ENCODE peak calls at places on chromosomes 6 and 20, in four cellular contexts. J is left ventricle myocardium inferior, B is HepG2, G is astrocyte of the spinal cord. Q is an unnamed sample.

GRCh38 chr6:44043036-44043478 is 84.2 kb downstream of the MRPL14 start:
- DNase-seq in J (no peak), B (peak; percentile 30), G (peak; percentile 46), Q (no peak)

GRCh38 chr6:43203029-43203717 is 21.2 kb downstream of the CUL9 start:
- DNase-seq in J (no peak), B (no peak), G (no peak), Q (no peak)

GRCh38 chr20:373171-373890 is 7.2 kb upstream of the TRIB3 start:
- DNase-seq in J (no peak), B (peak; percentile 87), G (peak; percentile 69), Q (no peak)

GRCh38 chr6:26445934-26446667 is 5.8 kb downstream of the BTN3A3 start:
- DNase-seq in J (no peak), B (no peak), G (no peak), Q (no peak)

GRCh38 chr20:10916312-10916711 is 242.5 kb upstream of the JAG1 start:
- DNase-seq in J (no peak), B (no peak), G (no peak), Q (no peak)

GRCh38 chr6:160110724-160111123 is 10.9 kb upstream of the SLC22A1 start:
- DNase-seq in J (no peak), B (no peak), G (peak; percentile 21), Q (no peak)

GRCh38 chr6:11140061-11140460 is 28.5 kb upstream of the ERVFRD-1 start:
- DNase-seq in J (no peak), B (no peak), G (no peak), Q (no peak)

GRCh38 chr6:44737829-44738528 is 350.5 kb downstream of the CDC5L start:
- DNase-seq in J (no peak), B (no peak), G (no peak), Q (no peak)

DNA sequence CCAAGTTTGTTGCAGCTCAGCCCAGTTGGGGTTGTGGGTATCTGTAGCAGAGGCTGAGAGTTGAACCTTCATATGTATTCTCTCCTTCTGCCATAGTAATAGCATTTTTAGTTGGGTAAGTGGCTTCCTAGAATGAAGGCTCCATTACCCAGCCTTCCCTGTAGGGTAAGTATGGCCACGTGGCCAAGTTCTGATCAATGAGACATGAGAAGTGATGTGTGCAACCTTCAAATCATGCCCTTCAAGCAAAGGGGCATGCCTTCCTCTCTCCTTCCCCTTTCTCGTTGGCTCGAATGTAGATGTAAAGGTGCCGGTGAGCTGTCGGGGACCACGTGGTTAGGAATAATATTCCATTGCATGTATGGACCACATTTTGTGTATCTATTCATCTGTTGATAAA is 12.7 kb upstream of the TRAF3IP2 start:
- DNase-seq in J (no peak), B (no peak), G (no peak), Q (no peak)
- TF ChIP-seq CTCF in J (no peak), B (no peak), G (no peak), Q (no peak)

DNA sequence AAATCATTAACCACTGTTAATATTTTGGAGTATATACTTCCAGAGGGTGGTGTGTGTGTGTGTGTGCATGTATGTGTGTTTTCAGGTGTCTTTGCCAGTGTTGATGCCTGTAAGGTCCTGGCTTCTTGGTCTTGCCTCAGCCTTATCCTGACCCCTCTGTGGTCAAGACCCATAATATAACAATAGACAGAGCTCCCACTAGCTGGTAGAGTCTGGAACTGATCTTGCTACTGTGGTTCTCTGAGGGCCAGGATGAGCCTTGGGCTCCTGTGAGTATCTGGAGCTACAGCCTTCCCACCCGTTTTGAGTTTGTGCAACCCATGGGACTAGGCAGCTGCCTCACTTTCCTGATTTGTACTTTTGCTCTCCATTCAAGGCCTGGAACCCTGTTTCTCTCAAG is 191.0 kb downstream of the IBTK start:
- DNase-seq in J (no peak), B (no peak), G (no peak), Q (no peak)
- TF ChIP-seq CTCF in J (no peak), B (no peak), G (no peak), Q (no peak)

GRCh38 chr6:141610741-141611140 is 522.0 kb upstream of the GJE1 start:
- DNase-seq in J (no peak), B (peak; percentile 7), G (peak; percentile 14), Q (no peak)
- TF ChIP-seq CTCF in J (no peak), B (peak; percentile 28), G (peak; percentile 41), Q (no peak)

DNA sequence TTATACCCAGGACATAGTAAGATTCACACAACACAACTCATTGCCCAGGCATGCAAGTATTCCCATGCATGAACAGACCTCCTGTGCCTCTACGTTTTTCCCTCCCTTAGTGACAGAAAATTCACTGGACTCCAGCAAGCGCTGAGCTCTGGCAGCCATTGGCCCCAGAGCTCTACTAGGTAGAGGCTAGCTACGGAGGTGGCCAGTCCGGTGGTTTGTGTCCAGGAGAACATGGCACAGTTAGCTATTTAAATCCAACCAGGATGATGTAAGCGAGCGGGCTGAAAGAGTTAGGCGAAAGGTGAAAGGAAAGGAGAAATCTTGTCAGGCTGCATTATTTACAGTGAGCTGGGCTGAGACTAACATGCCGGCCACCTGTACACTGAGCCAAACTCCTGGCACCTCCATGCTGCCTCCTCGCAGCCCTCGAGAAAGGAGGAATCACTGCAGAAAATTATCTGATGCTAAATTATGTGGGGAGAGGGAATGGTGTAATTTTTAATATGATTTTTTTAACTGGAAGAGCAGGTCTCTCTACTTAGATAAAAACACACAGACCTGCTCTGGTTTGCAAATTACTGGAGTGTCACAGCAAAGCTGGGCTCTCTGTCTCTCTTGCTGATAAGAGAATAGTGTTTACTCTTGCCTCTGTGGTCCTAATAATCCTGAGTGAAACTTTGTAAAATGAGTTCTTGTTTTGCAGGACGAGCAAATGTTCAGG is 50.1 kb upstream of the ARMC2 start:
- DNase-seq in J (no peak), B (no peak), G (no peak), Q (no peak)
- TF ChIP-seq CTCF in J (no peak), B (no peak), G (no peak), Q (no peak)

GRCh38 chr6:16339263-16339587 is 100.8 kb downstream of the GMPR start:
- DNase-seq in J (no peak), B (no peak), G (no peak), Q (no peak)
- TF ChIP-seq CTCF in J (no peak), B (no peak), G (no peak), Q (no peak)

DNA sequence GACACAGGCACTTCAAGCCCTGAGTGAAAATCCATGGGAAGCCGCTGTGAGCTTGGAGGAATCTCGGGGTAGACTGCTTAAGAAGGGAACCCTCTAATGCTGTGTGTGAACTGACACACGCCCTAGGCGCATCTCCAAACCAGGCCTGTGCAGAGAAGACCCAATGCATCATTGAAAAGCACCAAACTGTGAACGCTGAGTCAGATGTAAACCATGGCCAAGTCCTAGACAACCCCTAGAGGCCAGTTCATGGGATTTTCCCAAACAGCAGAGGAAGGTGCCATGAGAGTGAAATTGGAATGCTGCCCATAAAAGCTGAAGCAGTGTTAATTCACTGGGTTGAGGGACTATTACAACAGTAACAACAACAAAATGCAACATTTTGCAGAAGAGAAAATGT is 296.5 kb downstream of the SMOC2 start:
- DNase-seq in J (no peak), B (peak; percentile 18), G (no peak), Q (no peak)
- TF ChIP-seq CTCF in J (no peak), B (no peak), G (no peak), Q (no peak)

GRCh38 chr20:53409177-53409576 is 184.5 kb downstream of the ZNF217 start:
- DNase-seq in J (no peak), B (no peak), G (no peak), Q (no peak)

GRCh38 chr20:53411129-53411528 is 182.5 kb downstream of the ZNF217 start:
- DNase-seq in J (no peak), B (no peak), G (no peak), Q (no peak)

GRCh38 chr20:53408728-53409157 is 184.9 kb downstream of the ZNF217 start:
- DNase-seq in J (no peak), B (no peak), G (no peak), Q (no peak)

GRCh38 chr20:53412600-53413187 is 180.9 kb downstream of the ZNF217 start:
- DNase-seq in J (no peak), B (no peak), G (no peak), Q (no peak)

GRCh38 chr20:53413188-53413631 is 180.4 kb downstream of the ZNF217 start:
- DNase-seq in J (no peak), B (peak; percentile 83), G (no peak), Q (no peak)
- TF ChIP-seq CTCF in J (peak; percentile 13), B (peak; percentile 98), G (peak; percentile 31), Q (no peak)

Q was measured in D721Med.